ENCODE peak calls at places on chromosomes 13 and 19, in seven cellular contexts. O is T-helper 1 cell, J is non-pigmented ciliary epithelial cell, L is activated B cell treated with CpG ODN at 0.5 μM for 24 hours, Q is esophagus squamous epithelium, I is astrocyte of the cerebellum, B is cardiac muscle cell. P is an unnamed sample.

GRCh38 chr19:32581704-32582164 is 744 bp downstream of the PDCD5 start:
- DNase-seq in Q (no peak), I (peak), J (no peak), B (peak), O (no peak), L (no peak), P (no peak)

GRCh38 chr19:17339088-17339741 is 1.9 kb downstream of the GTPBP3 start:
- DNase-seq in Q (no peak), O (no peak), I (no peak), B (no peak), J (no peak), L (no peak), P (no peak)

GRCh38 chr13:35457258-35457657 is 19.2 kb downstream of the MAB21L1 start:
- DNase-seq in I (no peak), O (no peak), Q (no peak), J (no peak), L (no peak), B (no peak), P (no peak)

GRCh38 chr19:35248310-35249145 is at the start of gene LSR:
- DNase-seq in B (peak), L (peak), J (no peak), O (peak), Q (no peak), I (no peak), P (peak)

GRCh38 chr13:27792393-27793218 is at the start of gene GSX1:
- DNase-seq in I (peak), Q (no peak), L (peak), O (no peak), J (peak), B (peak), P (peak)

GRCh38 chr19:35349614-35350521 is 2.2 kb downstream of the FFAR1 start:
- DNase-seq in B (no peak), J (no peak), O (no peak), I (no peak), Q (no peak), L (no peak), P (no peak)

GRCh38 chr19:8451885-8452284 is 7.1 kb downstream of the HNRNPM start:
- DNase-seq in B (no peak), J (peak), O (no peak), Q (no peak), L (no peak), I (peak), P (no peak)

GRCh38 chr19:29191005-29191404 is 21.9 kb downstream of the UQCRFS1 start:
- DNase-seq in Q (no peak), J (no peak), I (no peak), L (no peak), O (no peak), B (no peak), P (no peak)

GRCh38 chr13:19860884-19861655 is 2.4 kb downstream of the ZMYM5 start:
- DNase-seq in O (no peak), L (no peak), J (no peak), Q (no peak), I (no peak), B (no peak), P (no peak)

GRCh38 chr19:51572415-51572814 is 1.3 kb downstream of the ZNF175 start:
- DNase-seq in Q (no peak), L (no peak), B (no peak), O (no peak), J (no peak), I (no peak), P (no peak)

GRCh38 chr13:112060431-112060830 is 6.5 kb upstream of the SOX1 start:
- DNase-seq in I (no peak), O (no peak), B (no peak), Q (no peak), L (no peak), J (no peak), P (no peak)

GRCh38 chr13:47480121-47480520 is 521.0 kb downstream of the SUCLA2 start:
- DNase-seq in L (no peak), B (no peak), J (peak), Q (no peak), O (no peak), I (peak), P (no peak)

GRCh38 chr13:46698015-46698414 is 98.9 kb downstream of the ESD start:
- DNase-seq in J (no peak), I (no peak), O (no peak), B (no peak), Q (no peak), L (no peak), P (no peak)

GRCh38 chr13:76741624-76742023 is 144.6 kb downstream of the KCTD12 start:
- DNase-seq in L (no peak), I (no peak), O (no peak), B (no peak), Q (no peak), J (peak), P (no peak)

GRCh38 chr13:77952737-77953136 is 34.1 kb upstream of the EDNRB start:
- DNase-seq in B (no peak), O (no peak), J (no peak), Q (no peak), L (no peak), I (no peak), P (no peak)

GRCh38 chr13:33483471-33483870 is 197.9 kb upstream of the STARD13 start:
- DNase-seq in O (no peak), L (no peak), J (no peak), B (no peak), I (no peak), Q (no peak), P (no peak)

GRCh38 chr19:17220207-17220758 is 5.1 kb downstream of the USE1 start:
- DNase-seq in B (no peak), J (no peak), Q (no peak), O (no peak), I (peak), L (no peak), P (no peak)

GRCh38 chr19:35209646-35210045 is 18.9 kb downstream of the FAM187B start:
- DNase-seq in O (no peak), J (no peak), I (no peak), B (no peak), Q (no peak), L (no peak), P (no peak)

GRCh38 chr13:46134961-46135522 is 30.2 kb upstream of the CPB2 start:
- DNase-seq in L (no peak), Q (no peak), J (no peak), B (peak), O (no peak), I (no peak), P (no peak)

GRCh38 chr19:56110515-56111448 is 10.3 kb downstream of the ZNF787 start:
- DNase-seq in O (no peak), Q (no peak), B (peak), I (no peak), L (no peak), J (no peak), P (no peak)

GRCh38 chr19:41531438-41532311 is 44.3 kb upstream of the CEACAM21 start:
- DNase-seq in B (no peak), L (peak), J (peak), I (no peak), Q (peak), O (peak), P (peak)

GRCh38 chr13:98664047-98664446 is 87.1 kb upstream of the STK24 start:
- DNase-seq in B (no peak), Q (no peak), L (no peak), I (peak), O (no peak), J (peak), P (no peak)

GRCh38 chr13:73822671-73823592 is 311.3 kb downstream of the KLF12 start:
- DNase-seq in B (no peak), L (no peak), O (no peak), J (no peak), I (no peak), Q (no peak), P (no peak)